ENCODE peak calls at places on chromosomes 3 and 15, in five cellular contexts. R, B, M, G and F are unnamed samples.

GRCh38 chr3:175940243-175940642 is 1081.1 kb downstream of the NAALADL2 start:
- DNase-seq in B (no peak), R (no peak), M (no peak), G (no peak), F (no peak)

GRCh38 chr3:152998554-152998953 is 163.5 kb upstream of the RAP2B start:
- DNase-seq in M (no peak), G (no peak), R (no peak), B (no peak), F (no peak)

GRCh38 chr3:126459111-126459762 is 16.5 kb downstream of the ZXDC start:
- DNase-seq in G (no peak), R (no peak), B (peak; percentile 2), M (no peak), F (no peak)

GRCh38 chr3:138195491-138195890 is 8.4 kb downstream of the ARMC8 start:
- DNase-seq in B (no peak), G (no peak), R (no peak), M (no peak), F (no peak)

GRCh38 chr3:23115171-23115877 is 87.8 kb upstream of the UBE2E2 start:
- DNase-seq in G (no peak), B (no peak), R (no peak), M (no peak), F (no peak)

GRCh38 chr3:45343947-45344346 is 44.4 kb upstream of the LARS2 start:
- DNase-seq in B (no peak), G (peak; percentile 44), M (no peak), R (no peak), F (no peak)

GRCh38 chr3:5019411-5020261 is 40.4 kb downstream of the BHLHE40 start:
- DNase-seq in R (peak; percentile 56), M (no peak), B (no peak), G (no peak), F (no peak)

GRCh38 chr3:40201770-40202169 is 107.7 kb upstream of the EIF1B start:
- DNase-seq in G (no peak), M (no peak), R (no peak), B (no peak), F (no peak)

GRCh38 chr3:66588340-66588847 is 87.6 kb upstream of the LRIG1 start:
- DNase-seq in M (peak; percentile 72), B (no peak), R (no peak), G (no peak), F (no peak)

GRCh38 chr3:64048631-64049061 is 25.4 kb upstream of the PSMD6 start:
- DNase-seq in R (no peak), G (no peak), M (no peak), B (no peak), F (no peak)

GRCh38 chr15:92817339-92817886 is 82.7 kb upstream of the CHD2 start:
- DNase-seq in B (no peak), G (no peak), M (no peak), R (no peak), F (no peak)

GRCh38 chr3:36743821-36744220 is 20.5 kb downstream of the DCLK3 start:
- DNase-seq in M (no peak), R (no peak), G (no peak), B (no peak), F (no peak)

GRCh38 chr3:116051586-116051985 is 393.7 kb downstream of the LSAMP start:
- DNase-seq in M (no peak), R (no peak), G (no peak), B (no peak), F (no peak)

GRCh38 chr15:63288778-63289378 is 11.5 kb downstream of the APH1B start:
- DNase-seq in G (no peak), B (no peak), R (no peak), M (peak; percentile 47), F (no peak)